ENCODE peak calls at places on chromosomes 6 and 20, in six cellular contexts. One of them, this sample, is unnamed. For H3K9me3, the result is how much of the 10 kb centered on the place peaks cover.

GRCh38 chr20:47531468-47531867 is 29.8 kb downstream of the NCOA3 start:
- ATAC-seq in heart right ventricle: no peak
- ATAC-seq in body of pancreas: no peak
- ATAC-seq in pancreas: no peak
- ATAC-seq in T-helper 17 cell: no peak
- ATAC-seq in left lung: peak
- ATAC-seq in this sample: no peak

GRCh38 chr6:168045141-168045691 is 33.8 kb downstream of the FRMD1 start:
- ATAC-seq in heart right ventricle: peak
- ATAC-seq in T-helper 17 cell: no peak
- ATAC-seq in body of pancreas: no peak
- ATAC-seq in pancreas: no peak
- ATAC-seq in left lung: no peak
- ATAC-seq in this sample: no peak

GRCh38 chr6:156781882-156782631 is 4.9 kb downstream of the ARID1B start:
- ATAC-seq in T-helper 17 cell: no peak
- ATAC-seq in body of pancreas: no peak
- ATAC-seq in pancreas: no peak
- ATAC-seq in left lung: no peak
- ATAC-seq in heart right ventricle: no peak
- ATAC-seq in this sample: no peak

GRCh38 chr6:158611600-158612041 is 32.9 kb downstream of the DYNLT1 start:
- ATAC-seq in T-helper 17 cell: no peak
- ATAC-seq in left lung: peak
- ATAC-seq in pancreas: peak
- ATAC-seq in heart right ventricle: no peak
- ATAC-seq in body of pancreas: peak
- ATAC-seq in this sample: no peak

GRCh38 chr20:48711696-48712464 is 115.9 kb downstream of the PREX1 start:
- ATAC-seq in T-helper 17 cell: no peak
- ATAC-seq in heart right ventricle: no peak
- ATAC-seq in left lung: no peak
- ATAC-seq in pancreas: no peak
- ATAC-seq in body of pancreas: no peak
- ATAC-seq in this sample: no peak

GRCh38 chr20:36113566-36114247 is 40.8 kb upstream of the EPB41L1 start:
- ATAC-seq in pancreas: peak
- ATAC-seq in left lung: peak
- ATAC-seq in heart right ventricle: no peak
- ATAC-seq in body of pancreas: peak
- ATAC-seq in T-helper 17 cell: no peak
- ATAC-seq in this sample: peak

GRCh38 chr6:166588691-166589333 is 2.3 kb upstream of the RAMACL start:
- ATAC-seq in body of pancreas: no peak
- ATAC-seq in T-helper 17 cell: no peak
- ATAC-seq in heart right ventricle: no peak
- ATAC-seq in left lung: peak
- ATAC-seq in pancreas: peak
- ATAC-seq in this sample: peak

GRCh38 chr6:142507065-142507464 is 205.3 kb downstream of the ADGRG6 start:
- ATAC-seq in T-helper 17 cell: no peak
- ATAC-seq in left lung: no peak
- ATAC-seq in heart right ventricle: no peak
- ATAC-seq in body of pancreas: no peak
- ATAC-seq in pancreas: no peak
- ATAC-seq in this sample: peak

GRCh38 chr6:121652726-121653623 is 217.5 kb downstream of the GJA1 start:
- ATAC-seq in pancreas: peak
- ATAC-seq in heart right ventricle: no peak
- ATAC-seq in left lung: peak
- ATAC-seq in T-helper 17 cell: no peak
- ATAC-seq in body of pancreas: no peak
- ATAC-seq in this sample: peak

GRCh38 chr6:113048741-113049140 is 701.6 kb downstream of the RFPL4B start:
- ATAC-seq in heart right ventricle: no peak
- ATAC-seq in pancreas: no peak
- ATAC-seq in body of pancreas: no peak
- ATAC-seq in left lung: no peak
- ATAC-seq in T-helper 17 cell: no peak
- ATAC-seq in this sample: no peak

GRCh38 chr6:169166896-169167580 is 86.6 kb downstream of the THBS2 start:
- ATAC-seq in pancreas: no peak
- ATAC-seq in heart right ventricle: no peak
- ATAC-seq in left lung: no peak
- ATAC-seq in body of pancreas: no peak
- ATAC-seq in T-helper 17 cell: no peak
- ATAC-seq in this sample: no peak

GRCh38 chr6:24547243-24547642 is 52.5 kb downstream of the ALDH5A1 start:
- ATAC-seq in heart right ventricle: no peak
- ATAC-seq in T-helper 17 cell: peak
- ATAC-seq in left lung: no peak
- ATAC-seq in body of pancreas: no peak
- ATAC-seq in pancreas: no peak
- ATAC-seq in this sample: no peak

GRCh38 chr6:33761581-33761921 is 14.8 kb upstream of the IP6K3 start:
- ATAC-seq in T-helper 17 cell: no peak
- ATAC-seq in heart right ventricle: peak
- ATAC-seq in body of pancreas: no peak
- ATAC-seq in left lung: no peak
- ATAC-seq in pancreas: no peak
- ATAC-seq in this sample: no peak

GRCh38 chr6:87653074-87653962 is 48.7 kb downstream of the AKIRIN2 start:
- ATAC-seq in left lung: no peak
- ATAC-seq in heart right ventricle: no peak
- ATAC-seq in pancreas: no peak
- ATAC-seq in body of pancreas: no peak
- ATAC-seq in T-helper 17 cell: peak
- ATAC-seq in this sample: no peak

GRCh38 chr6:99802396-99803031 is 191.5 kb downstream of the MCHR2 start:
- ATAC-seq in heart right ventricle: no peak
- ATAC-seq in body of pancreas: peak
- ATAC-seq in left lung: no peak
- ATAC-seq in pancreas: no peak
- ATAC-seq in T-helper 17 cell: no peak
- ATAC-seq in this sample: no peak

GRCh38 chr6:142855877-142856606 is 88.9 kb downstream of the HIVEP2 start:
- ATAC-seq in T-helper 17 cell: peak
- ATAC-seq in body of pancreas: no peak
- ATAC-seq in left lung: no peak
- ATAC-seq in pancreas: no peak
- ATAC-seq in heart right ventricle: no peak
- ATAC-seq in this sample: no peak

GRCh38 chr6:139288496-139289040 is 3.2 kb downstream of the TXLNB start:
- ATAC-seq in left lung: no peak
- ATAC-seq in body of pancreas: no peak
- ATAC-seq in heart right ventricle: peak
- ATAC-seq in pancreas: no peak
- ATAC-seq in T-helper 17 cell: no peak
- ATAC-seq in this sample: no peak

GRCh38 chr6:143515766-143516355 is 4.3 kb upstream of the FUCA2 start:
- ATAC-seq in left lung: no peak
- ATAC-seq in T-helper 17 cell: no peak
- ATAC-seq in heart right ventricle: peak
- ATAC-seq in pancreas: no peak
- ATAC-seq in body of pancreas: no peak
- ATAC-seq in this sample: no peak

GRCh38 chr6:39263299-39264037 is 34.2 kb upstream of the KCNK5 start:
- ATAC-seq in heart right ventricle: no peak
- ATAC-seq in left lung: peak
- ATAC-seq in pancreas: peak
- ATAC-seq in T-helper 17 cell: no peak
- ATAC-seq in body of pancreas: no peak
- ATAC-seq in this sample: no peak

GRCh38 chr6:35731414-35731735 is 5.5 kb upstream of the ARMC12 start:
- ATAC-seq in body of pancreas: no peak
- ATAC-seq in left lung: peak
- ATAC-seq in T-helper 17 cell: peak
- ATAC-seq in heart right ventricle: peak
- ATAC-seq in pancreas: peak
- ATAC-seq in this sample: peak

GRCh38 chr6:75124085-75124484 is 81.8 kb downstream of the COL12A1 start:
- ATAC-seq in pancreas: no peak
- ATAC-seq in body of pancreas: no peak
- ATAC-seq in left lung: no peak
- ATAC-seq in T-helper 17 cell: no peak
- ATAC-seq in heart right ventricle: no peak
- ATAC-seq in this sample: no peak

GRCh38 chr20:44460795-44461141 is 14.9 kb upstream of the TTPAL start:
- ATAC-seq in T-helper 17 cell: no peak
- ATAC-seq in left lung: peak
- ATAC-seq in heart right ventricle: no peak
- ATAC-seq in pancreas: peak
- ATAC-seq in body of pancreas: peak
- ATAC-seq in this sample: no peak

DNA sequence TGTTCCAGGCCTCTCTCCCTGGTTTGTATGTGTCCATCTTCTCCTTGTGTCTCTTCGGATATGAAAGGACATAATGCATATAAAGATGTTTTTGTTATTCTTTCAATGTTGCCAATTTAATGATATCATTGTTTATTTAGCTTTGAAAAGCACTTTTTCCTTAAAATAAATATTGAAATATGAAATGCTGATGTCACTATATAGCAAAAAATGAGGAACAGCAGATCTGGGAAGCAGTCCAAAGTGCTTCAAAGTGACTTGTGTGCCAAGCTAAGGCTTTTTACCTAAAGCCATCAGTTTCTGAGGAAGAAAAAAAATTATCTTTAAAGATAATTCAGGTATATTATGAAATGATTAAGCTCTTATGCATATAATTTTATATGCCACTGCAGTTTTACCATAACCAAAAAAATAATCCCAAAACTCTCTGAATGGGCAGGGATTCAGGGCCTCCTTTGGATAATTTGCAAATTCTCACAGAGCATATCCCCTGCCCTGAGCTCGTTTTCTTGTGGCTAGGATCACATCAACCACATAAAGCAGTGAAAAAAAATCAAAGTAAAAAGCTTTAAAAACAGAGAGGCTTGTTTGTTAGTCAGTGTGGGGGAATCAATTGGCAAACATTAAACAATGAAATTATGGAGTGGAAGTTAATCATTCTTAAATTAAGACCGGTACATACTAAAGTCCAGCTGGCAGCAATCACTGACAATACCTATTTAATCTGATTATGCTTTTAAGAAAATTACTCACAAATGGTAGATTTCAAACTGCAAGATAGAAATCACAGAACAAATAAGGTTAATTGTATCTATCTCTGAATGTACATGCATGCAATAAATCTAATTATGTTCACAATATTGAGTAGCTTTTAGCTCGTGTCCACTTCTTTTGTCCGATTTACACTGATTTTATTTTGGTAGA is 1027.9 kb upstream of the ADGRB3 start:
- ATAC-seq in left lung: peak
- ATAC-seq in heart right ventricle: no peak
- ATAC-seq in T-helper 17 cell: no peak
- ATAC-seq in body of pancreas: no peak
- ATAC-seq in pancreas: peak
- ATAC-seq in this sample: no peak
- H3K9me3 ChIP-seq in left lung: under half
- H3K9me3 ChIP-seq in heart right ventricle: under half
- H3K9me3 ChIP-seq in T-helper 17 cell: under half
- H3K9me3 ChIP-seq in body of pancreas: under half
- H3K9me3 ChIP-seq in pancreas: under half
- H3K9me3 ChIP-seq in this sample: under half

DNA sequence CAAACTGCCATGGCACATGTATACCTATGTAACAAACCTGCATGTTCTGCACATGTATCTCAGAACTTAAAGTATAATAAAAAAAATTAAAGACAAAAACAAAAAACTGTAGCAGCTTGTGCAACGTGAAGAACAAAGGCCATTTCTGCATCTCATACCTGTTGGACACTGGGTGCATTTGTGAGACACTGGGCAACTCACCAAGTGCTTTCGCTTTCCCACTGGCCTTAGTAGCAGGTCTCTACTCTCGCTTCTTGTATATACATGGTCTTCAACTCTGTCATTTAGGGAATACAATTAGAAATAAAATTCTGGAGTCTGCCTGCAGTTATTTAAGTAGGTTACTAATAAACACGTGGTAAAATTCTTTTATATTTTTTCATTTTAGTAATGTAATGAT is 423.8 kb downstream of the CBLN4 start:
- ATAC-seq in heart right ventricle: no peak
- ATAC-seq in body of pancreas: no peak
- ATAC-seq in T-helper 17 cell: no peak
- ATAC-seq in pancreas: no peak
- ATAC-seq in left lung: no peak
- ATAC-seq in this sample: no peak
- H3K9me3 ChIP-seq in heart right ventricle: under half
- H3K9me3 ChIP-seq in body of pancreas: under half
- H3K9me3 ChIP-seq in T-helper 17 cell: under half
- H3K9me3 ChIP-seq in pancreas: under half
- H3K9me3 ChIP-seq in left lung: under half
- H3K9me3 ChIP-seq in this sample: under half

GRCh38 chr20:59301343-59302007 is 1.1 kb downstream of the EDN3 start:
- ATAC-seq in left lung: no peak
- ATAC-seq in body of pancreas: no peak
- ATAC-seq in T-helper 17 cell: no peak
- ATAC-seq in pancreas: no peak
- ATAC-seq in heart right ventricle: no peak
- ATAC-seq in this sample: no peak

GRCh38 chr20:59300341-59301081 is at the start of gene EDN3:
- ATAC-seq in pancreas: peak
- ATAC-seq in body of pancreas: peak
- ATAC-seq in T-helper 17 cell: no peak
- ATAC-seq in left lung: no peak
- ATAC-seq in heart right ventricle: no peak
- ATAC-seq in this sample: no peak

GRCh38 chr20:59295531-59295930 is 4.9 kb upstream of the EDN3 start:
- ATAC-seq in left lung: no peak
- ATAC-seq in heart right ventricle: no peak
- ATAC-seq in T-helper 17 cell: no peak
- ATAC-seq in body of pancreas: no peak
- ATAC-seq in pancreas: no peak
- ATAC-seq in this sample: no peak

GRCh38 chr20:59299961-59300340 is 460 bp upstream of the EDN3 start:
- ATAC-seq in pancreas: peak
- ATAC-seq in left lung: no peak
- ATAC-seq in T-helper 17 cell: no peak
- ATAC-seq in heart right ventricle: no peak
- ATAC-seq in body of pancreas: peak
- ATAC-seq in this sample: no peak

GRCh38 chr20:59297641-59298040 is 2.8 kb upstream of the EDN3 start:
- ATAC-seq in heart right ventricle: no peak
- ATAC-seq in left lung: no peak
- ATAC-seq in pancreas: no peak
- ATAC-seq in body of pancreas: no peak
- ATAC-seq in T-helper 17 cell: no peak
- ATAC-seq in this sample: no peak
- H3K9me3 ChIP-seq in heart right ventricle: under half
- H3K9me3 ChIP-seq in left lung: under half
- H3K9me3 ChIP-seq in pancreas: under half
- H3K9me3 ChIP-seq in body of pancreas: under half
- H3K9me3 ChIP-seq in T-helper 17 cell: under half
- H3K9me3 ChIP-seq in this sample: under half

GRCh38 chr6:98137391-98137790 is 697.0 kb upstream of the POU3F2 start:
- ATAC-seq in left lung: no peak
- ATAC-seq in pancreas: no peak
- ATAC-seq in T-helper 17 cell: no peak
- ATAC-seq in heart right ventricle: no peak
- ATAC-seq in body of pancreas: no peak
- ATAC-seq in this sample: no peak

GRCh38 chr6:98146656-98147055 is 687.7 kb upstream of the POU3F2 start:
- ATAC-seq in body of pancreas: no peak
- ATAC-seq in pancreas: no peak
- ATAC-seq in heart right ventricle: no peak
- ATAC-seq in T-helper 17 cell: no peak
- ATAC-seq in left lung: no peak
- ATAC-seq in this sample: no peak

GRCh38 chr6:98142839-98143238 is 691.5 kb upstream of the POU3F2 start:
- ATAC-seq in left lung: no peak
- ATAC-seq in heart right ventricle: no peak
- ATAC-seq in pancreas: no peak
- ATAC-seq in T-helper 17 cell: no peak
- ATAC-seq in body of pancreas: no peak
- ATAC-seq in this sample: no peak
- H3K9me3 ChIP-seq in left lung: under half
- H3K9me3 ChIP-seq in heart right ventricle: under half
- H3K9me3 ChIP-seq in pancreas: under half
- H3K9me3 ChIP-seq in T-helper 17 cell: under half
- H3K9me3 ChIP-seq in body of pancreas: under half
- H3K9me3 ChIP-seq in this sample: under half

This sample was measured in gastroesophageal sphincter.